ENCODE peak calls at places on chromosome 18, in eight cellular contexts. T is SK-MEL-5; Q is M059J; A is WTC11; V is pons; R is stimulated activated CD4-positive, alpha-beta T cell treated with anti-CD3 and anti-CD28 coated beads, Interleukin-4, amount 100 ng/mL, for 24 hours; E is NCI-H1436 treated with DMSO at 0.1 percent for 48 hours; U is nucleus accumbens. O is an unnamed sample.

GRCh38 chr18:48927286-48928080 is 23.3 kb downstream of the SMAD7 start:
- DNase-seq in U (no peak), V (no peak), E (no peak), R (no peak), A (no peak), Q (no peak), T (no peak), O (no peak)

GRCh38 chr18:36933552-36933951 is 104.6 kb downstream of the KIAA1328 start:
- DNase-seq in E (no peak), V (no peak), Q (no peak), R (no peak), A (no peak), T (no peak), U (no peak), O (no peak)

GRCh38 chr18:8951491-8951890 is 151.0 kb upstream of the NDUFV2 start:
- DNase-seq in A (no peak), E (no peak), U (no peak), V (no peak), T (no peak), Q (peak), R (no peak), O (no peak)

GRCh38 chr18:60549338-60549960 is 176.9 kb upstream of the MC4R start:
- DNase-seq in T (peak), A (no peak), R (no peak), E (peak), V (peak), Q (peak), U (no peak), O (peak)

GRCh38 chr18:73509460-73509859 is 638.2 kb downstream of the FBXO15 start:
- DNase-seq in A (no peak), U (no peak), R (no peak), T (no peak), V (no peak), Q (no peak), E (no peak), O (no peak)

GRCh38 chr18:11747731-11748130 is 58.7 kb downstream of the GNAL start:
- DNase-seq in Q (no peak), R (no peak), E (no peak), V (no peak), U (peak), T (no peak), A (peak), O (no peak)

GRCh38 chr18:13211537-13211936 is 7.0 kb upstream of the LDLRAD4 start:
- DNase-seq in Q (no peak), T (no peak), U (no peak), R (no peak), V (no peak), A (no peak), E (no peak), O (no peak)

GRCh38 chr18:54608008-54608642 is 17.1 kb downstream of the DYNAP start:
- DNase-seq in V (no peak), Q (peak), U (no peak), A (no peak), E (no peak), R (no peak), T (no peak), O (no peak)

GRCh38 chr18:6729247-6730091 is at the start of gene ARHGAP28:
- DNase-seq in T (peak), A (peak), V (peak), Q (no peak), U (peak), E (no peak), R (no peak), O (peak)

GRCh38 chr18:21359746-21360145 is 117.7 kb downstream of the GREB1L start:
- DNase-seq in V (no peak), U (no peak), E (no peak), T (no peak), Q (peak), A (no peak), R (no peak), O (no peak)

GRCh38 chr18:68428666-68429065 is 286.2 kb downstream of the TMX3 start:
- DNase-seq in E (no peak), A (no peak), R (no peak), T (no peak), Q (peak), U (no peak), V (no peak), O (no peak)

GRCh38 chr18:13516855-13517254 is 209.5 kb downstream of the FAM210A start:
- DNase-seq in A (no peak), U (no peak), V (no peak), Q (no peak), E (no peak), T (no peak), R (no peak), O (no peak)

GRCh38 chr18:13279181-13280065 is 60.9 kb downstream of the LDLRAD4 start:
- DNase-seq in Q (no peak), E (no peak), R (peak), V (no peak), T (no peak), U (peak), A (no peak), O (no peak)

GRCh38 chr18:79545714-79546113 is 133.9 kb upstream of the CTDP1 start:
- DNase-seq in V (no peak), E (no peak), R (no peak), Q (no peak), A (no peak), T (no peak), U (no peak), O (no peak)

GRCh38 chr18:199768-200167 is 41.4 kb downstream of the USP14 start:
- DNase-seq in Q (no peak), E (no peak), T (no peak), R (no peak), V (no peak), A (no peak), U (no peak), O (no peak)

GRCh38 chr18:76953186-76953982 is 131.0 kb downstream of the ZNF236 start:
- DNase-seq in R (no peak), T (no peak), V (peak), A (no peak), U (no peak), E (no peak), Q (no peak), O (peak)

GRCh38 chr18:3451989-3452749 is 2.2 kb downstream of the TGIF1 start:
- DNase-seq in E (no peak), U (peak), T (no peak), V (peak), A (peak), R (peak), Q (peak), O (no peak)

GRCh38 chr18:11040359-11040758 is 109.0 kb downstream of the PIEZO2 start:
- DNase-seq in U (no peak), T (no peak), E (no peak), V (no peak), Q (no peak), A (no peak), R (no peak), O (no peak)

GRCh38 chr18:38170845-38171244 is 605.2 kb upstream of the CELF4 start:
- DNase-seq in E (no peak), R (no peak), U (no peak), A (no peak), Q (no peak), T (no peak), V (no peak), O (no peak)

GRCh38 chr18:42474577-42474976 is 519.5 kb downstream of the PIK3C3 start:
- DNase-seq in T (no peak), A (no peak), Q (no peak), R (no peak), V (no peak), E (no peak), U (no peak), O (no peak)

GRCh38 chr18:10010611-10011015 is 96.8 kb downstream of the VAPA start:
- DNase-seq in U (peak), V (peak), A (no peak), T (no peak), E (no peak), R (no peak), Q (peak), O (no peak)

GRCh38 chr18:24731158-24731557 is 270.7 kb downstream of the HRH4 start:
- DNase-seq in R (no peak), E (no peak), Q (peak), A (no peak), T (peak), V (no peak), U (no peak), O (no peak)

GRCh38 chr18:2337552-2338141 is 233.7 kb downstream of the METTL4 start:
- DNase-seq in T (peak), U (no peak), Q (peak), A (peak), E (no peak), R (peak), V (peak), O (no peak)

GRCh38 chr18:75802681-75803080 is 375.2 kb upstream of the SMIM21 start:
- DNase-seq in A (no peak), V (no peak), R (no peak), U (no peak), T (no peak), Q (no peak), E (no peak), O (no peak)

GRCh38 chr18:69580107-69580506 is 179.4 kb downstream of the DOK6 start:
- DNase-seq in Q (peak), U (no peak), T (peak), R (no peak), E (no peak), V (peak), A (no peak), O (no peak)

GRCh38 chr18:55559735-55560134 is 28.3 kb downstream of the TCF4 start:
- DNase-seq in T (no peak), U (no peak), Q (no peak), A (no peak), V (no peak), R (no peak), E (no peak), O (no peak)

O was measured in NCI-H1092.